ENCODE peak calls at places on chromosomes 2 and 18, in six cellular contexts. One of them, this sample, is unnamed.
A peak's percentile ranks its signal among the peaks of the same experiment; 100 is the strongest.

GRCh38 chr18:68713791-68714190 is 1.1 kb downstream of the TMX3 start:
- DNase-seq in Peyer's patch: no peak
- DNase-seq in RWPE2: no peak
- DNase-seq in dorsolateral prefrontal cortex: no peak
- DNase-seq in neural progenitor cell: no peak
- DNase-seq in prostate gland: no peak
- DNase-seq in this sample: no peak

GRCh38 chr2:164335128-164335527 is 286.2 kb downstream of the GRB14 start:
- DNase-seq in Peyer's patch: no peak
- DNase-seq in RWPE2: no peak
- DNase-seq in dorsolateral prefrontal cortex: no peak
- DNase-seq in neural progenitor cell: no peak
- DNase-seq in prostate gland: no peak
- DNase-seq in this sample: no peak

GRCh38 chr2:74548919-74549684 is 4.6 kb downstream of the LOXL3 start:
- DNase-seq in Peyer's patch: peak; percentile 75
- DNase-seq in RWPE2: no peak
- DNase-seq in dorsolateral prefrontal cortex: no peak
- DNase-seq in neural progenitor cell: peak; percentile 85
- DNase-seq in prostate gland: peak; percentile 32
- DNase-seq in this sample: peak; percentile 50

GRCh38 chr2:122191331-122191730 is 435.9 kb downstream of the TSN start:
- DNase-seq in Peyer's patch: no peak
- DNase-seq in RWPE2: no peak
- DNase-seq in dorsolateral prefrontal cortex: no peak
- DNase-seq in neural progenitor cell: peak; percentile 76
- DNase-seq in prostate gland: no peak
- DNase-seq in this sample: peak; percentile 30

GRCh38 chr2:226736391-226736790 is 63.2 kb downstream of the IRS1 start:
- DNase-seq in Peyer's patch: no peak
- DNase-seq in RWPE2: no peak
- DNase-seq in dorsolateral prefrontal cortex: no peak
- DNase-seq in neural progenitor cell: no peak
- DNase-seq in prostate gland: no peak
- DNase-seq in this sample: no peak

GRCh38 chr18:8517276-8517675 is 92.0 kb upstream of the RAB12 start:
- DNase-seq in Peyer's patch: no peak
- DNase-seq in RWPE2: no peak
- DNase-seq in dorsolateral prefrontal cortex: no peak
- DNase-seq in neural progenitor cell: no peak
- DNase-seq in prostate gland: no peak
- DNase-seq in this sample: no peak

GRCh38 chr2:41657231-41657630 is 390.6 kb upstream of the PKDCC start:
- DNase-seq in Peyer's patch: no peak
- DNase-seq in RWPE2: no peak
- DNase-seq in dorsolateral prefrontal cortex: no peak
- DNase-seq in neural progenitor cell: no peak
- DNase-seq in prostate gland: no peak
- DNase-seq in this sample: no peak

GRCh38 chr18:53745228-53745967 is 479.1 kb downstream of the MBD2 start:
- DNase-seq in Peyer's patch: no peak
- DNase-seq in RWPE2: no peak
- DNase-seq in dorsolateral prefrontal cortex: no peak
- DNase-seq in neural progenitor cell: no peak
- DNase-seq in prostate gland: no peak
- DNase-seq in this sample: peak; percentile 57

GRCh38 chr2:145682536-145683157 is 1162.7 kb upstream of the ZEB2 start:
- DNase-seq in Peyer's patch: no peak
- DNase-seq in RWPE2: no peak
- DNase-seq in dorsolateral prefrontal cortex: no peak
- DNase-seq in neural progenitor cell: peak; percentile 30
- DNase-seq in prostate gland: no peak
- DNase-seq in this sample: no peak

GRCh38 chr2:110678457-110679336 is 834 bp upstream of the BUB1 start:
- DNase-seq in Peyer's patch: peak; percentile 56
- DNase-seq in RWPE2: no peak
- DNase-seq in dorsolateral prefrontal cortex: peak; percentile 25
- DNase-seq in neural progenitor cell: peak; percentile 46
- DNase-seq in prostate gland: peak; percentile 7
- DNase-seq in this sample: no peak

GRCh38 chr2:40723194-40723593 is 271.3 kb upstream of the SLC8A1 start:
- DNase-seq in Peyer's patch: no peak
- DNase-seq in RWPE2: no peak
- DNase-seq in dorsolateral prefrontal cortex: no peak
- DNase-seq in neural progenitor cell: no peak
- DNase-seq in prostate gland: no peak
- DNase-seq in this sample: no peak

GRCh38 chr2:43950383-43951008 is 45.3 kb downstream of the LRPPRC start:
- DNase-seq in Peyer's patch: peak; percentile 47
- DNase-seq in RWPE2: no peak
- DNase-seq in dorsolateral prefrontal cortex: no peak
- DNase-seq in neural progenitor cell: peak; percentile 17
- DNase-seq in prostate gland: peak; percentile 12
- DNase-seq in this sample: no peak

GRCh38 chr18:5294113-5294617 is 1.4 kb downstream of the ZBTB14 start:
- DNase-seq in Peyer's patch: peak; percentile 83
- DNase-seq in RWPE2: no peak
- DNase-seq in dorsolateral prefrontal cortex: peak; percentile 27
- DNase-seq in neural progenitor cell: no peak
- DNase-seq in prostate gland: peak; percentile 52
- DNase-seq in this sample: no peak

GRCh38 chr2:172496096-172496709 is 59.7 kb upstream of the PDK1 start:
- DNase-seq in Peyer's patch: no peak
- DNase-seq in RWPE2: no peak
- DNase-seq in dorsolateral prefrontal cortex: no peak
- DNase-seq in neural progenitor cell: no peak
- DNase-seq in prostate gland: no peak
- DNase-seq in this sample: no peak

GRCh38 chr18:12254820-12255511 is 805 bp downstream of the CIDEA start:
- DNase-seq in Peyer's patch: no peak
- DNase-seq in RWPE2: no peak
- DNase-seq in dorsolateral prefrontal cortex: no peak
- DNase-seq in neural progenitor cell: no peak
- DNase-seq in prostate gland: no peak
- DNase-seq in this sample: no peak
- H3K27me3 ChIP-seq in Peyer's patch: no peaks in the 10 kb centered on the region
- H3K27me3 ChIP-seq in RWPE2: peaks cover 21% of the 10 kb centered on the region
- H3K27me3 ChIP-seq in dorsolateral prefrontal cortex: peaks cover 21% of the 10 kb centered on the region
- H3K27me3 ChIP-seq in neural progenitor cell: peaks cover 88% of the 10 kb centered on the region
- H3K27me3 ChIP-seq in prostate gland: peaks cover 10% of the 10 kb centered on the region
- H3K27me3 ChIP-seq in this sample: no peaks in the 10 kb centered on the region

GRCh38 chr2:195613922-195614321 is 43.1 kb upstream of the SLC39A10 start:
- DNase-seq in Peyer's patch: no peak
- DNase-seq in RWPE2: no peak
- DNase-seq in dorsolateral prefrontal cortex: no peak
- DNase-seq in neural progenitor cell: no peak
- DNase-seq in prostate gland: no peak
- DNase-seq in this sample: no peak
- H3K27ac ChIP-seq in Peyer's patch: no peak overlapping the region
- H3K27ac ChIP-seq in RWPE2: peak overlapping the region; percentile 73
- H3K27ac ChIP-seq in dorsolateral prefrontal cortex: no peak overlapping the region
- H3K27ac ChIP-seq in neural progenitor cell: no peak overlapping the region
- H3K27ac ChIP-seq in prostate gland: no peak overlapping the region
- H3K27ac ChIP-seq in this sample: no peak overlapping the region

DNA sequence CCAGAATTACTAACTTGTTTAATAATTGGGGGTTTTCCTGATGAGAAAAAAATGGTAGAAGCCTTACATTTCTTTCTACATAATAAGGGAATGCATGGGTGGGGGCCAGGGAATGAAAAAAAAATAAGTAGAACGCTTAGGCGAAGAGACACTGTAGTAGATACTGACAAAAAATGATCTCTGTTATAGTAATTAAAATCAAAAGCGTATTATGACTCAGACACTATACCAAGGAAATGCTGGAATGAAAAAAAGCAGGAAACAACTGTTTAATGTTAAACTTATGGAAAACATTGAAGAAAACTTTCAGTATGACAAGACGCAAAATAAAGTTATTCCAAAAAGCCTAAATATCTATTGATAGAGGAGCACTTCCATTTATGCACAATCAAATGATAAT is 42.9 kb downstream of the PRPF40A start:
- DNase-seq in Peyer's patch: no peak
- DNase-seq in RWPE2: no peak
- DNase-seq in dorsolateral prefrontal cortex: no peak
- DNase-seq in neural progenitor cell: no peak
- DNase-seq in prostate gland: no peak
- DNase-seq in this sample: no peak
- H3K4me3 ChIP-seq in Peyer's patch: no peak overlapping the region
- H3K4me3 ChIP-seq in RWPE2: no peak overlapping the region
- H3K4me3 ChIP-seq in dorsolateral prefrontal cortex: no peak overlapping the region
- H3K4me3 ChIP-seq in neural progenitor cell: no peak overlapping the region
- H3K4me3 ChIP-seq in prostate gland: no peak overlapping the region
- H3K4me3 ChIP-seq in this sample: no peak overlapping the region

GRCh38 chr2:219571311-219572236 is at the start of gene OBSL1:
- DNase-seq in Peyer's patch: no peak
- DNase-seq in RWPE2: peak; percentile 70
- DNase-seq in dorsolateral prefrontal cortex: no peak
- DNase-seq in neural progenitor cell: peak; percentile 91
- DNase-seq in prostate gland: peak; percentile 57
- DNase-seq in this sample: peak; percentile 69

GRCh38 chr2:219569041-219569440 is 2.3 kb downstream of the OBSL1 start:
- DNase-seq in Peyer's patch: no peak
- DNase-seq in RWPE2: no peak
- DNase-seq in dorsolateral prefrontal cortex: no peak
- DNase-seq in neural progenitor cell: no peak
- DNase-seq in prostate gland: no peak
- DNase-seq in this sample: no peak

GRCh38 chr2:219569635-219570034 is 1.7 kb downstream of the OBSL1 start:
- DNase-seq in Peyer's patch: no peak
- DNase-seq in RWPE2: no peak
- DNase-seq in dorsolateral prefrontal cortex: no peak
- DNase-seq in neural progenitor cell: no peak
- DNase-seq in prostate gland: no peak
- DNase-seq in this sample: no peak

GRCh38 chr2:219570924-219571310 is 422 bp downstream of the OBSL1 start:
- DNase-seq in Peyer's patch: no peak
- DNase-seq in RWPE2: no peak
- DNase-seq in dorsolateral prefrontal cortex: no peak
- DNase-seq in neural progenitor cell: peak; percentile 60
- DNase-seq in prostate gland: no peak
- DNase-seq in this sample: no peak

GRCh38 chr2:219570194-219570923 is 980 bp downstream of the OBSL1 start:
- DNase-seq in Peyer's patch: no peak
- DNase-seq in RWPE2: no peak
- DNase-seq in dorsolateral prefrontal cortex: no peak
- DNase-seq in neural progenitor cell: peak; percentile 65
- DNase-seq in prostate gland: no peak
- DNase-seq in this sample: no peak
- H3K27me3 ChIP-seq in Peyer's patch: peaks cover 4% of the 10 kb centered on the region
- H3K27me3 ChIP-seq in RWPE2: no peaks in the 10 kb centered on the region
- H3K27me3 ChIP-seq in dorsolateral prefrontal cortex: no peaks in the 10 kb centered on the region
- H3K27me3 ChIP-seq in neural progenitor cell: peaks cover 17% of the 10 kb centered on the region
- H3K27me3 ChIP-seq in prostate gland: no peaks in the 10 kb centered on the region
- H3K27me3 ChIP-seq in this sample: no peaks in the 10 kb centered on the region

DNA sequence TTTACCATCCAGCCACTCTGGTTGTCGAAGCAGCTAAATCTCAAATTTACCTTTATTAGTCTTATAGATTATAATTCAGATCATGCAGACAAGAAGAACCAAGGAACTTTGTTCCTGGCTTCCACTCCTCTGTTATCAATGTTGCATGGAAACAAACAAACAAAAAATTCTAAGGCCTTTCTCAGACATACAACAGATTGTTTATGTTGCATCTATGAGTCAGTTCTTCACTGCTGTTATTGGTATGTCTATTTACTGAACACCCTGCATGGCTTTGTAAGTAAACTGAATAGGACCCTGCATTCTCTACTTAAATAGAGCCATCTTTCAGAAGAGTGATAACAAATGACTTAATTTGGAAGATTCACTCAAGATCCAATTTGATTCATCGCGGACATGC is 1.6 kb upstream of the ANKRD44 start:
- DNase-seq in Peyer's patch: no peak
- DNase-seq in RWPE2: no peak
- DNase-seq in dorsolateral prefrontal cortex: no peak
- DNase-seq in neural progenitor cell: no peak
- DNase-seq in prostate gland: no peak
- DNase-seq in this sample: no peak
- H3K27ac ChIP-seq in Peyer's patch: no peak overlapping the region
- H3K27ac ChIP-seq in RWPE2: no peak overlapping the region
- H3K27ac ChIP-seq in dorsolateral prefrontal cortex: no peak overlapping the region
- H3K27ac ChIP-seq in neural progenitor cell: no peak overlapping the region
- H3K27ac ChIP-seq in prostate gland: no peak overlapping the region
- H3K27ac ChIP-seq in this sample: no peak overlapping the region